ENCODE peak calls at places on chromosomes 12 and 14, in five cellular contexts. One of them, this sample, is unnamed.
A peak's percentile ranks its signal among the peaks of the same experiment; 100 is the strongest.

GRCh38 chr12:104299842-104300481 is 3.6 kb upstream of the EID3 start:
- DNase-seq in aorta: no peak
- DNase-seq in brain microvascular endothelial cell: no peak
- DNase-seq in ovary: no peak
- DNase-seq in fibroblast of lung: peak; percentile 23
- DNase-seq in this sample: no peak

GRCh38 chr14:34398024-34398423 is 64.0 kb downstream of the SPTSSA start:
- DNase-seq in fibroblast of lung: no peak
- DNase-seq in ovary: no peak
- DNase-seq in aorta: no peak
- DNase-seq in brain microvascular endothelial cell: no peak
- DNase-seq in this sample: no peak

GRCh38 chr12:75183967-75184366 is 25.7 kb downstream of the KCNC2 start:
- DNase-seq in fibroblast of lung: no peak
- DNase-seq in aorta: no peak
- DNase-seq in brain microvascular endothelial cell: no peak
- DNase-seq in ovary: no peak
- DNase-seq in this sample: no peak

GRCh38 chr14:75222208-75222701 is 45.8 kb upstream of the TMED10 start:
- DNase-seq in fibroblast of lung: peak; percentile 94
- DNase-seq in ovary: no peak
- DNase-seq in aorta: peak; percentile 66
- DNase-seq in brain microvascular endothelial cell: peak; percentile 95
- DNase-seq in this sample: no peak

GRCh38 chr12:123971770-123972447 is 722 bp downstream of the CCDC92 start:
- DNase-seq in ovary: peak; percentile 42
- DNase-seq in fibroblast of lung: peak; percentile 59
- DNase-seq in aorta: no peak
- DNase-seq in brain microvascular endothelial cell: no peak
- DNase-seq in this sample: no peak

GRCh38 chr12:6303046-6303445 is 7.4 kb upstream of the PLEKHG6 start:
- DNase-seq in brain microvascular endothelial cell: no peak
- DNase-seq in aorta: no peak
- DNase-seq in fibroblast of lung: no peak
- DNase-seq in ovary: no peak
- DNase-seq in this sample: no peak

GRCh38 chr12:22480016-22480415 is 64.3 kb downstream of the C2CD5 start:
- DNase-seq in brain microvascular endothelial cell: no peak
- DNase-seq in ovary: no peak
- DNase-seq in fibroblast of lung: no peak
- DNase-seq in aorta: no peak
- DNase-seq in this sample: no peak

GRCh38 chr12:6697584-6698351 is 2.8 kb downstream of the PIANP start:
- DNase-seq in aorta: no peak
- DNase-seq in brain microvascular endothelial cell: peak; percentile 52
- DNase-seq in ovary: no peak
- DNase-seq in fibroblast of lung: peak; percentile 40
- DNase-seq in this sample: no peak

GRCh38 chr14:70121521-70121920 is 67.2 kb downstream of the SLC8A3 start:
- DNase-seq in fibroblast of lung: no peak
- DNase-seq in ovary: no peak
- DNase-seq in brain microvascular endothelial cell: no peak
- DNase-seq in aorta: no peak
- DNase-seq in this sample: no peak

GRCh38 chr14:31060253-31060875 is 34.2 kb upstream of the STRN3 start:
- DNase-seq in ovary: no peak
- DNase-seq in aorta: no peak
- DNase-seq in brain microvascular endothelial cell: no peak
- DNase-seq in fibroblast of lung: no peak
- DNase-seq in this sample: no peak

GRCh38 chr12:18753481-18754117 is 15.7 kb downstream of the CAPZA3 start:
- DNase-seq in fibroblast of lung: peak; percentile 8
- DNase-seq in aorta: no peak
- DNase-seq in ovary: no peak
- DNase-seq in brain microvascular endothelial cell: peak; percentile 15
- DNase-seq in this sample: no peak

GRCh38 chr12:106113042-106113441 is 25.7 kb downstream of the NUAK1 start:
- DNase-seq in brain microvascular endothelial cell: peak; percentile 59
- DNase-seq in ovary: no peak
- DNase-seq in fibroblast of lung: peak; percentile 86
- DNase-seq in aorta: no peak
- DNase-seq in this sample: no peak

GRCh38 chr12:101891462-101891971 is 14.1 kb downstream of the DRAM1 start:
- DNase-seq in fibroblast of lung: peak; percentile 92
- DNase-seq in aorta: peak; percentile 73
- DNase-seq in brain microvascular endothelial cell: peak; percentile 22
- DNase-seq in ovary: no peak
- DNase-seq in this sample: no peak

GRCh38 chr12:27347779-27348178 is 15.1 kb downstream of the BMAL2 start:
- DNase-seq in aorta: no peak
- DNase-seq in fibroblast of lung: no peak
- DNase-seq in brain microvascular endothelial cell: no peak
- DNase-seq in ovary: no peak
- DNase-seq in this sample: no peak

GRCh38 chr12:99043319-99043914 is 398.3 kb downstream of the APAF1 start:
- DNase-seq in brain microvascular endothelial cell: peak; percentile 61
- DNase-seq in aorta: peak; percentile 67
- DNase-seq in fibroblast of lung: peak; percentile 50
- DNase-seq in ovary: peak; percentile 44
- DNase-seq in this sample: peak; percentile 35

GRCh38 chr14:90388437-90388836 is 8.4 kb upstream of the CALM1 start:
- DNase-seq in ovary: no peak
- DNase-seq in brain microvascular endothelial cell: peak; percentile 76
- DNase-seq in aorta: no peak
- DNase-seq in fibroblast of lung: peak; percentile 86
- DNase-seq in this sample: peak; percentile 82

GRCh38 chr12:53973093-53974042 is at the start of gene HOXC11:
- DNase-seq in aorta: no peak
- DNase-seq in fibroblast of lung: no peak
- DNase-seq in brain microvascular endothelial cell: no peak
- DNase-seq in ovary: no peak
- DNase-seq in this sample: no peak
- H3K27me3 ChIP-seq in aorta: no peaks in the 10 kb centered on the region
- H3K27me3 ChIP-seq in fibroblast of lung: peaks cover 88% of the 10 kb centered on the region
- H3K27me3 ChIP-seq in brain microvascular endothelial cell: peaks cover 92% of the 10 kb centered on the region
- H3K27me3 ChIP-seq in ovary: no peaks in the 10 kb centered on the region
- H3K27me3 ChIP-seq in this sample: peaks cover 62% of the 10 kb centered on the region

DNA sequence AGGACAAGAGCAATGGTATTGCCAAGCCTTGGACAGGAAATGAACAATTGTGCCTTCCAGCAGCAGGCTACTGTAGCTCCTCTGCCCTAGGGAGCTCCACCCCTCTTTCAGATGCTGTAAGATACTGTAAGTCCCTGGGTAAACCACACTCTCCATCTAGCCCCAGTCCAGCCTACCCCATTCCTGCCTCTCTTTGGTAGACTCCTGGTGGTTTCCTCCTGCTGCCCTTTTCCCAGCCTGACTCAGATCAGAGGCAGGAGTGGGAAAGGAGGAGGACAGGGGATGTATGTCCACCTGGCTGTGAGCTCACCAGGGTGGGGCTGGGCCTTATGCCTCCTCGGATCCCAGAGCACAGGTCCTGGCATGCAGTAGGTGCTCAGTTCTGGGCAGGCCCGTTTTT is 174.6 kb downstream of the ESRRB start:
- DNase-seq in brain microvascular endothelial cell: no peak
- DNase-seq in aorta: no peak
- DNase-seq in ovary: no peak
- DNase-seq in fibroblast of lung: no peak
- DNase-seq in this sample: no peak
- H3K27me3 ChIP-seq in brain microvascular endothelial cell: no peaks in the 10 kb centered on the region
- H3K27me3 ChIP-seq in aorta: no peaks in the 10 kb centered on the region
- H3K27me3 ChIP-seq in ovary: no peaks in the 10 kb centered on the region
- H3K27me3 ChIP-seq in fibroblast of lung: no peaks in the 10 kb centered on the region
- H3K27me3 ChIP-seq in this sample: peaks cover 2% of the 10 kb centered on the region

GRCh38 chr12:54035561-54036377 is 2.9 kb downstream of the HOXC5 start:
- DNase-seq in ovary: peak; percentile 33
- DNase-seq in fibroblast of lung: no peak
- DNase-seq in aorta: no peak
- DNase-seq in brain microvascular endothelial cell: no peak
- DNase-seq in this sample: no peak

GRCh38 chr12:54038260-54038759 is 5.5 kb downstream of the HOXC5 start:
- DNase-seq in fibroblast of lung: no peak
- DNase-seq in brain microvascular endothelial cell: no peak
- DNase-seq in ovary: peak; percentile 69
- DNase-seq in aorta: no peak
- DNase-seq in this sample: no peak

GRCh38 chr12:54034784-54035310 is 2.0 kb downstream of the HOXC5 start:
- DNase-seq in fibroblast of lung: no peak
- DNase-seq in brain microvascular endothelial cell: no peak
- DNase-seq in ovary: no peak
- DNase-seq in aorta: no peak
- DNase-seq in this sample: no peak

GRCh38 chr12:54037360-54038259 is 4.8 kb downstream of the HOXC5 start:
- DNase-seq in ovary: peak; percentile 32
- DNase-seq in brain microvascular endothelial cell: no peak
- DNase-seq in aorta: no peak
- DNase-seq in fibroblast of lung: no peak
- DNase-seq in this sample: no peak

GRCh38 chr12:54036620-54037359 is 3.9 kb downstream of the HOXC5 start:
- DNase-seq in fibroblast of lung: no peak
- DNase-seq in aorta: no peak
- DNase-seq in brain microvascular endothelial cell: no peak
- DNase-seq in ovary: peak; percentile 56
- DNase-seq in this sample: no peak
- H3K27me3 ChIP-seq in fibroblast of lung: peaks cover 30% of the 10 kb centered on the region
- H3K27me3 ChIP-seq in aorta: peaks cover 2% of the 10 kb centered on the region
- H3K27me3 ChIP-seq in brain microvascular endothelial cell: peaks cover 82% of the 10 kb centered on the region
- H3K27me3 ChIP-seq in ovary: no peaks in the 10 kb centered on the region
- H3K27me3 ChIP-seq in this sample: peaks cover 21% of the 10 kb centered on the region

GRCh38 chr12:54588110-54588831 is at the start of gene PPP1R1A:
- DNase-seq in fibroblast of lung: no peak
- DNase-seq in brain microvascular endothelial cell: no peak
- DNase-seq in aorta: no peak
- DNase-seq in ovary: peak; percentile 55
- DNase-seq in this sample: no peak
- H3K27me3 ChIP-seq in fibroblast of lung: peaks cover 52% of the 10 kb centered on the region
- H3K27me3 ChIP-seq in brain microvascular endothelial cell: peaks cover 42% of the 10 kb centered on the region
- H3K27me3 ChIP-seq in aorta: no peaks in the 10 kb centered on the region
- H3K27me3 ChIP-seq in ovary: no peaks in the 10 kb centered on the region
- H3K27me3 ChIP-seq in this sample: peaks cover 8% of the 10 kb centered on the region

GRCh38 chr12:109615556-109616229 is 42.1 kb downstream of the MVK start:
- DNase-seq in brain microvascular endothelial cell: no peak
- DNase-seq in aorta: no peak
- DNase-seq in fibroblast of lung: no peak
- DNase-seq in ovary: no peak
- DNase-seq in this sample: no peak
- H3K27me3 ChIP-seq in brain microvascular endothelial cell: peaks cover 12% of the 10 kb centered on the region
- H3K27me3 ChIP-seq in aorta: no peaks in the 10 kb centered on the region
- H3K27me3 ChIP-seq in fibroblast of lung: peaks cover 22% of the 10 kb centered on the region
- H3K27me3 ChIP-seq in ovary: no peaks in the 10 kb centered on the region
- H3K27me3 ChIP-seq in this sample: peaks cover 52% of the 10 kb centered on the region

DNA sequence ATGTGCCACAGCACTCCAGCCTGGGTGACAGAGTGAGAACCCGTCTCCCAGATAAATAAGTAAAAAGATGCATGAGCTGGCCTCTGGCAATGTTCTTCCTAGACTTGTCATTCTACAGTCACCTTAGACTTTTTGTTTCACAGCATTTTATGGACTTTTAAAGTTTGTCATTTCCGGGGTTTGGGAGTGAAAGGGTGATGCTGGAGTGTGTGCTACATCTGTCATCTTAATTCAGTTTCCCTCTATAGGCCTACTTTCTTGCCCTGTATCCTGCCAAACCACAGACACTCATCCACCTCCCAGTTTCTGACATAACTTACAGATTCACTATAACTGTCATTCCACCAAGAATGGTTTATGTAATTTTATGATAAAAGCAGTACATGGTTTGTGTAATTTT is 166.7 kb upstream of the PARP11 start:
- DNase-seq in aorta: no peak
- DNase-seq in ovary: no peak
- DNase-seq in brain microvascular endothelial cell: no peak
- DNase-seq in fibroblast of lung: no peak
- DNase-seq in this sample: no peak
- H3K27me3 ChIP-seq in aorta: no peaks in the 10 kb centered on the region
- H3K27me3 ChIP-seq in ovary: no peaks in the 10 kb centered on the region
- H3K27me3 ChIP-seq in brain microvascular endothelial cell: peaks cover 19% of the 10 kb centered on the region
- H3K27me3 ChIP-seq in fibroblast of lung: peaks cover 3% of the 10 kb centered on the region
- H3K27me3 ChIP-seq in this sample: peaks cover 16% of the 10 kb centered on the region

GRCh38 chr14:80215081-80215480 is 3.8 kb upstream of the DIO2 start:
- DNase-seq in aorta: no peak
- DNase-seq in brain microvascular endothelial cell: no peak
- DNase-seq in fibroblast of lung: peak; percentile 31
- DNase-seq in ovary: no peak
- DNase-seq in this sample: no peak
- H3K27me3 ChIP-seq in aorta: no peaks in the 10 kb centered on the region
- H3K27me3 ChIP-seq in brain microvascular endothelial cell: no peaks in the 10 kb centered on the region
- H3K27me3 ChIP-seq in fibroblast of lung: no peaks in the 10 kb centered on the region
- H3K27me3 ChIP-seq in ovary: no peaks in the 10 kb centered on the region
- H3K27me3 ChIP-seq in this sample: no peaks in the 10 kb centered on the region

GRCh38 chr14:35851823-35852222 is 25.7 kb downstream of the BRMS1L start:
- DNase-seq in ovary: no peak
- DNase-seq in brain microvascular endothelial cell: no peak
- DNase-seq in aorta: no peak
- DNase-seq in fibroblast of lung: no peak
- DNase-seq in this sample: no peak

GRCh38 chr14:35854696-35855270 is 28.6 kb downstream of the BRMS1L start:
- DNase-seq in brain microvascular endothelial cell: no peak
- DNase-seq in ovary: no peak
- DNase-seq in fibroblast of lung: no peak
- DNase-seq in aorta: no peak
- DNase-seq in this sample: no peak

GRCh38 chr14:35855886-35856481 is 29.8 kb downstream of the BRMS1L start:
- DNase-seq in ovary: no peak
- DNase-seq in fibroblast of lung: peak; percentile 53
- DNase-seq in aorta: no peak
- DNase-seq in brain microvascular endothelial cell: no peak
- DNase-seq in this sample: no peak

GRCh38 chr14:35849122-35849521 is 23.0 kb downstream of the BRMS1L start:
- DNase-seq in fibroblast of lung: no peak
- DNase-seq in aorta: no peak
- DNase-seq in ovary: no peak
- DNase-seq in brain microvascular endothelial cell: no peak
- DNase-seq in this sample: no peak

DNA sequence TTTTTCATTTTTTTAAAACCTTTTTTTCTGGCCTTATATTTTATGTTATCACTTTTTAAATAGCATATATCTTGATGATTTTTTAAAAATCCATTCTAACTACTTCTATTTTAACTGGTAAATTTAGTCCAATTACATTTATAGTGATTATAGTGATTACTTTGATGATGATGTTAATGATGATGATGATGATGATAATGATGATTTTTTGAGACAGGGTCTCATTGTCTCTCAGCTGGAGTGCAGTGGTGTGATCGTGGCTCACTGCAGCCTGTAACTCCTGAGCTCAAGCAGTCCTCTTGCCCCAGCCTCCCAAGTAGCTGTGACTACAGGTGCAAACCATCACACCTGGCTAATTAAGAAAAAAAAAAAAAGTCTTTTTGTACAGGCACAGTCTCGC is 27.1 kb downstream of the BRMS1L start:
- DNase-seq in fibroblast of lung: no peak
- DNase-seq in aorta: no peak
- DNase-seq in brain microvascular endothelial cell: no peak
- DNase-seq in ovary: no peak
- DNase-seq in this sample: no peak
- H3K27me3 ChIP-seq in fibroblast of lung: no peaks in the 10 kb centered on the region
- H3K27me3 ChIP-seq in aorta: no peaks in the 10 kb centered on the region
- H3K27me3 ChIP-seq in brain microvascular endothelial cell: no peaks in the 10 kb centered on the region
- H3K27me3 ChIP-seq in ovary: no peaks in the 10 kb centered on the region
- H3K27me3 ChIP-seq in this sample: no peaks in the 10 kb centered on the region